ENCODE peak calls at places on chromosomes 12 and 14, in ten cellular contexts. P is activated CD4-positive, alpha-beta T cell treated with anti-CD3 and anti-CD28 coated beads, Interleukin-2, amount 50 U/mL, for 48 hours; U is OCI-LY7; E is cardiac fibroblast; G is AG04449; O is hepatocyte; N is astrocyte of the cerebellum; X is GM12878; F is non-pigmented ciliary epithelial cell; H is activated naive CD4-positive, alpha-beta T cell. I is an unnamed sample.

GRCh38 chr12:12608557-12608957 is 3.1 kb upstream of the CREBL2 start:
- DNase-seq in P (no peak), U (peak), E (peak), G (no peak), O (no peak), N (no peak), X (peak), F (no peak), H (no peak), I (no peak)

GRCh38 chr12:31368666-31369361 is 42.9 kb upstream of the SINHCAF start:
- DNase-seq in P (no peak), U (no peak), E (peak), G (no peak), O (peak), N (no peak), X (no peak), F (no peak), H (no peak), I (no peak)

GRCh38 chr14:45249847-45250575 is 3.0 kb downstream of the MIS18BP1 start:
- DNase-seq in P (no peak), U (peak), E (peak), G (peak), O (peak), N (peak), X (no peak), F (peak), H (no peak), I (no peak)

GRCh38 chr12:57270966-57271470 is 20.0 kb upstream of the STAC3 start:
- DNase-seq in P (no peak), U (no peak), E (no peak), G (no peak), O (no peak), N (no peak), X (no peak), F (no peak), H (no peak), I (no peak)

GRCh38 chr14:56004807-56005579 is 113.2 kb upstream of the PELI2 start:
- DNase-seq in P (peak), U (peak), E (peak), G (peak), O (peak), N (peak), X (peak), F (peak), H (no peak), I (no peak)

GRCh38 chr14:74135386-74135785 is 50.6 kb downstream of the LIN52 start:
- DNase-seq in P (no peak), U (no peak), E (peak), G (peak), O (no peak), N (peak), X (no peak), F (peak), H (no peak), I (no peak)

GRCh38 chr12:67019070-67019469 is 250.1 kb upstream of the CAND1 start:
- DNase-seq in P (no peak), U (no peak), E (no peak), G (no peak), O (no peak), N (peak), X (no peak), F (no peak), H (no peak), I (no peak)

GRCh38 chr14:84108746-84109457 is 1421.0 kb upstream of the FLRT2 start:
- DNase-seq in P (no peak), U (no peak), E (no peak), G (no peak), O (no peak), N (no peak), X (no peak), F (no peak), H (no peak), I (no peak)

GRCh38 chr12:85367886-85368385 is 87.9 kb downstream of the ALX1 start:
- DNase-seq in P (no peak), U (no peak), E (no peak), G (no peak), O (no peak), N (no peak), X (no peak), F (no peak), H (no peak), I (no peak)

GRCh38 chr12:53097207-53097563 is 282 bp upstream of the IGFBP6 start:
- DNase-seq in P (no peak), U (no peak), E (peak), G (no peak), O (no peak), N (no peak), X (no peak), F (no peak), H (no peak), I (no peak)

GRCh38 chr12:105574056-105574715 is 243.7 kb downstream of the C12orf75 start:
- DNase-seq in P (no peak), U (no peak), E (no peak), G (no peak), O (no peak), N (no peak), X (no peak), F (no peak), H (no peak), I (no peak)

GRCh38 chr12:124208469-124208868 is 86.4 kb upstream of the RFLNA start:
- DNase-seq in P (no peak), U (no peak), E (no peak), G (no peak), O (no peak), N (no peak), X (no peak), F (no peak), H (no peak), I (no peak)

GRCh38 chr12:56160160-56160763 is 2.1 kb downstream of the MYL6 start:
- DNase-seq in P (peak), U (peak), E (peak), G (no peak), O (no peak), N (no peak), X (no peak), F (no peak), H (peak), I (no peak)

GRCh38 chr12:19382563-19382962 is 56.7 kb upstream of the AEBP2 start:
- DNase-seq in P (no peak), U (no peak), E (no peak), G (no peak), O (no peak), N (no peak), X (no peak), F (no peak), H (no peak), I (no peak)

GRCh38 chr12:39618701-39619100 is 902 bp downstream of the ABCD2 start:
- DNase-seq in P (no peak), U (peak), E (no peak), G (no peak), O (no peak), N (no peak), X (no peak), F (no peak), H (no peak), I (no peak)

GRCh38 chr14:35336171-35337073 is 44.2 kb downstream of the PSMA6 start:
- DNase-seq in P (no peak), U (no peak), E (peak), G (no peak), O (peak), N (no peak), X (no peak), F (no peak), H (no peak), I (peak)

GRCh38 chr14:36443374-36443773 is 76.7 kb downstream of the NKX2-1 start:
- DNase-seq in P (no peak), U (no peak), E (no peak), G (no peak), O (no peak), N (no peak), X (no peak), F (no peak), H (no peak), I (no peak)

GRCh38 chr12:79662046-79662811 is 28.5 kb downstream of the PAWR start:
- DNase-seq in P (no peak), U (no peak), E (no peak), G (no peak), O (no peak), N (no peak), X (no peak), F (peak), H (no peak), I (no peak)

GRCh38 chr12:101763246-101763931 is 24.1 kb upstream of the SYCP3 start:
- DNase-seq in P (no peak), U (no peak), E (no peak), G (no peak), O (no peak), N (no peak), X (no peak), F (no peak), H (no peak), I (no peak)

GRCh38 chr14:61950340-61950739 is 188.1 kb downstream of the SNAPC1 start:
- DNase-seq in P (no peak), U (no peak), E (peak), G (no peak), O (no peak), N (no peak), X (no peak), F (no peak), H (no peak), I (no peak)

GRCh38 chr12:1398673-1399072 is 195.7 kb downstream of the FBXL14 start:
- DNase-seq in P (no peak), U (no peak), E (peak), G (no peak), O (no peak), N (no peak), X (no peak), F (no peak), H (no peak), I (no peak)

GRCh38 chr14:65318636-65319506 is 93.7 kb upstream of the FUT8 start:
- DNase-seq in P (no peak), U (peak), E (no peak), G (no peak), O (no peak), N (no peak), X (peak), F (no peak), H (no peak), I (no peak)

GRCh38 chr12:31248815-31249214 is 77.1 kb downstream of the SINHCAF start:
- DNase-seq in P (no peak), U (no peak), E (no peak), G (no peak), O (no peak), N (no peak), X (no peak), F (no peak), H (no peak), I (no peak)

GRCh38 chr12:71014180-71014785 is 93.7 kb upstream of the PTPRR start:
- DNase-seq in P (no peak), U (no peak), E (peak), G (no peak), O (peak), N (peak), X (no peak), F (no peak), H (no peak), I (no peak)

GRCh38 chr14:104774453-104775072 is 21.0 kb downstream of the AKT1 start:
- DNase-seq in P (no peak), U (no peak), E (no peak), G (no peak), O (no peak), N (no peak), X (no peak), F (no peak), H (no peak), I (no peak)

GRCh38 chr12:93419388-93420034 is 22.2 kb downstream of the UBE2N start:
- DNase-seq in P (no peak), U (peak), E (peak), G (no peak), O (peak), N (peak), X (no peak), F (no peak), H (no peak), I (no peak)

GRCh38 chr12:53299101-53299453 is 418 bp upstream of the MYG1 start:
- DNase-seq in P (no peak), U (peak), E (peak), G (no peak), O (peak), N (peak), X (no peak), F (peak), H (no peak), I (no peak)

GRCh38 chr12:98253207-98253606 is 262.2 kb upstream of the TMPO start:
- DNase-seq in P (no peak), U (no peak), E (no peak), G (no peak), O (no peak), N (no peak), X (no peak), F (no peak), H (no peak), I (no peak)

GRCh38 chr14:101467181-101467926 is 93.9 kb upstream of the DIO3 start:
- DNase-seq in P (no peak), U (no peak), E (no peak), G (no peak), O (no peak), N (no peak), X (no peak), F (no peak), H (no peak), I (no peak)

GRCh38 chr12:109720152-109720855 is 6.7 kb downstream of the FAM222A start:
- DNase-seq in P (no peak), U (no peak), E (no peak), G (no peak), O (no peak), N (no peak), X (no peak), F (no peak), H (no peak), I (no peak)

GRCh38 chr14:65361920-65362319 is 50.6 kb upstream of the FUT8 start:
- DNase-seq in P (no peak), U (no peak), E (peak), G (peak), O (no peak), N (peak), X (no peak), F (peak), H (no peak), I (no peak)

GRCh38 chr12:93573552-93574223 is 1.2 kb downstream of the SOCS2 start:
- DNase-seq in P (peak), U (no peak), E (peak), G (no peak), O (peak), N (no peak), X (no peak), F (no peak), H (peak), I (no peak)

GRCh38 chr12:75892779-75893408 is 138.7 kb downstream of the PHLDA1 start:
- DNase-seq in P (no peak), U (no peak), E (peak), G (no peak), O (no peak), N (peak), X (no peak), F (peak), H (no peak), I (no peak)

GRCh38 chr14:52417139-52417538 is 103.0 kb downstream of the PTGER2 start:
- DNase-seq in P (no peak), U (no peak), E (no peak), G (no peak), O (no peak), N (no peak), X (no peak), F (no peak), H (no peak), I (no peak)

GRCh38 chr14:53849549-53849948 is 107.1 kb downstream of the BMP4 start:
- DNase-seq in P (no peak), U (no peak), E (no peak), G (no peak), O (no peak), N (no peak), X (no peak), F (no peak), H (no peak), I (no peak)

GRCh38 chr12:65822732-65823480 is 1.4 kb upstream of the HMGA2 start:
- DNase-seq in P (peak), U (no peak), E (peak), G (no peak), O (peak), N (peak), X (no peak), F (no peak), H (no peak), I (no peak)

GRCh38 chr12:89245090-89245489 is 107.2 kb downstream of the DUSP6 start:
- DNase-seq in P (no peak), U (peak), E (peak), G (no peak), O (no peak), N (no peak), X (no peak), F (peak), H (peak), I (no peak)

I was measured in esophagus squamous epithelium.